ENCODE peak calls at places on chromosomes 1 and 21, in four cellular contexts. Z is aorta, Q is IMR-90, O is Karpas-422. D is an unnamed sample. For H3K27me3 and H3K4me1, the result is how much of the 10 kb centered on the place peaks cover.

GRCh38 chr1:59288046-59288445 is 8.8 kb upstream of the FGGY start:
- DNase-seq in Z (no peak), Q (no peak), O (no peak), D (no peak)

GRCh38 chr1:101086783-101087182 is 61.2 kb upstream of the DPH5 start:
- DNase-seq in Z (no peak), Q (peak), O (no peak), D (no peak)

GRCh38 chr21:42248241-42248640 is 29.3 kb downstream of the ABCG1 start:
- DNase-seq in Z (peak), Q (no peak), O (no peak), D (no peak)

GRCh38 chr1:30194046-30194619 is 529.3 kb downstream of the MATN1 start:
- DNase-seq in Z (no peak), Q (no peak), O (peak), D (no peak)

GRCh38 chr1:242784074-242784473 is 259.6 kb upstream of the PLD5 start:
- DNase-seq in Z (no peak), Q (no peak), O (no peak), D (no peak)

GRCh38 chr1:25623007-25623406 is 6.4 kb downstream of the MAN1C1 start:
- DNase-seq in Z (no peak), Q (no peak), O (no peak), D (no peak)

GRCh38 chr1:62621907-62622306 is 24.6 kb downstream of the ANGPTL3 start:
- DNase-seq in Z (no peak), Q (peak), O (no peak), D (peak)

GRCh38 chr1:100188617-100189016 is 10.6 kb upstream of the LRRC39 start:
- DNase-seq in Z (no peak), Q (peak), O (no peak), D (no peak)

GRCh38 chr1:159144571-159144970 is 26.8 kb upstream of the CADM3 start:
- DNase-seq in Z (no peak), Q (no peak), O (no peak), D (no peak)

GRCh38 chr1:234915923-234916675 is 212.5 kb downstream of the TOMM20 start:
- DNase-seq in Z (no peak), Q (no peak), O (no peak), D (no peak)

GRCh38 chr1:27428316-27429028 is 36.0 kb downstream of the GPR3 start:
- DNase-seq in Z (no peak), Q (no peak), O (no peak), D (no peak)

GRCh38 chr1:224509881-224510280 is 75.3 kb upstream of the WDR26 start:
- DNase-seq in Z (peak), Q (peak), O (no peak), D (peak)

GRCh38 chr1:235075121-235075954 is 53.3 kb downstream of the TOMM20 start:
- DNase-seq in Z (peak), Q (peak), O (peak), D (peak)

GRCh38 chr1:1203561-1204424 is 2.6 kb downstream of the TNFRSF18 start:
- DNase-seq in Z (peak), Q (no peak), O (no peak), D (no peak)

GRCh38 chr21:33230518-33231324 is 983 bp downstream of the IFNAR2 start:
- DNase-seq in Z (peak), Q (peak), O (peak), D (peak)

GRCh38 chr1:223482766-223483165 is 89.6 kb downstream of the CCDC185 start:
- DNase-seq in Z (no peak), Q (no peak), O (no peak), D (no peak)

GRCh38 chr1:110647254-110647891 is 27.4 kb downstream of the KCNA3 start:
- DNase-seq in Z (no peak), Q (peak), O (no peak), D (peak)

GRCh38 chr1:151621351-151621750 is 9.5 kb downstream of the SNX27 start:
- DNase-seq in Z (no peak), Q (no peak), O (no peak), D (no peak)

GRCh38 chr1:155192346-155193274 is 15.1 kb downstream of the THBS3 start:
- DNase-seq in Z (no peak), Q (no peak), O (no peak), D (peak)

GRCh38 chr1:41721039-41721438 is 197.7 kb downstream of the HIVEP3 start:
- DNase-seq in Z (no peak), Q (no peak), O (no peak), D (peak)

GRCh38 chr1:200925821-200926220 is 31.1 kb downstream of the INAVA start:
- DNase-seq in Z (no peak), Q (peak), O (no peak), D (no peak)

GRCh38 chr21:35559881-35560280 is 500.4 kb downstream of the SETD4 start:
- DNase-seq in Z (no peak), Q (peak), O (no peak), D (no peak)

DNA sequence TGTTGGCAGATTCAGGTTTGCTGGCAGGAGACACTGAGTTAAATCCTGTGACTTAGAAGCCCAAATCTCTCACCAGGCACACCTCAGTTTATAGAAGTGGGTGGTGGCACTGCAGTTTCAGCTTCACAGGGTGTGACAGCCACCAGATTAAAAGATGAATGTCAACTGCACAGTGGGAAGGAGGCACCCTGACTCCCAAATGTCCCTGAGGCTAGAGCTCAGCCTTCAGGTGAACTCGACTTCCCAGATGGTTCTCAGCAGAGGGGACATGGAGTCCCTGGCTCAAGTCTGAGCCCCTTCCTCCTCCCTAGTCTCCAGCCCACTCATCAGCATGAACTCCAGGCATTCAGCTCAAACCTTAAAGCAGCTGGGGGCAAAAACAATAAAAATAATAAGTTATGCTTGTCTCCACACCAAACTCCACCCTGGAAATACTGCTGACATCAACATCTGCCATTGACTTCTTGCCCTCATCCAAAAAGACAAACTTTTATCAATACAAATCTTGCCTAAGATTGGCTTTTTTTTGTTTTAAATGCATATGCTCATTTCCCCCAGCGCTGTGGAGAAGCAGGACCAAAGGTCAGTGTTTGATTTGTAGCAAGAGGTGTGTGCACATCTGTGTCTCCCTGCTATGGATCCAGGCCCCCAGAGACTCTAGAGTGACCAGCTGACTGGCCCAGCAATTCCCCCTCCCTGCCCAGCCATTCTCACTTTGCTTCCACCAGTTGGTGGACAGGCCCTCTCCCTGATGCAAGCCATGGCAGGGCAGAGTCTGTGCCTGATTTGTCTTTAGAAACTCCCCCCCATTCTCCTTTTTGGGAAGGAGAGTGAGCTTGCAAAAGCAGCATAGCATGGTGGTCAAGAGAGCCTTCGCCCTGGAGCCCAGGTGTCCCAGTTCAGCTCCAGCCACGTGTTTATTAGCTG is 18.5 kb upstream of the S100A7 start:
- DNase-seq in Z (no peak), Q (no peak), O (peak), D (no peak)
- H3K27me3 ChIP-seq in Z (under half), Q (under half), O (under half), D (under half)

DNA sequence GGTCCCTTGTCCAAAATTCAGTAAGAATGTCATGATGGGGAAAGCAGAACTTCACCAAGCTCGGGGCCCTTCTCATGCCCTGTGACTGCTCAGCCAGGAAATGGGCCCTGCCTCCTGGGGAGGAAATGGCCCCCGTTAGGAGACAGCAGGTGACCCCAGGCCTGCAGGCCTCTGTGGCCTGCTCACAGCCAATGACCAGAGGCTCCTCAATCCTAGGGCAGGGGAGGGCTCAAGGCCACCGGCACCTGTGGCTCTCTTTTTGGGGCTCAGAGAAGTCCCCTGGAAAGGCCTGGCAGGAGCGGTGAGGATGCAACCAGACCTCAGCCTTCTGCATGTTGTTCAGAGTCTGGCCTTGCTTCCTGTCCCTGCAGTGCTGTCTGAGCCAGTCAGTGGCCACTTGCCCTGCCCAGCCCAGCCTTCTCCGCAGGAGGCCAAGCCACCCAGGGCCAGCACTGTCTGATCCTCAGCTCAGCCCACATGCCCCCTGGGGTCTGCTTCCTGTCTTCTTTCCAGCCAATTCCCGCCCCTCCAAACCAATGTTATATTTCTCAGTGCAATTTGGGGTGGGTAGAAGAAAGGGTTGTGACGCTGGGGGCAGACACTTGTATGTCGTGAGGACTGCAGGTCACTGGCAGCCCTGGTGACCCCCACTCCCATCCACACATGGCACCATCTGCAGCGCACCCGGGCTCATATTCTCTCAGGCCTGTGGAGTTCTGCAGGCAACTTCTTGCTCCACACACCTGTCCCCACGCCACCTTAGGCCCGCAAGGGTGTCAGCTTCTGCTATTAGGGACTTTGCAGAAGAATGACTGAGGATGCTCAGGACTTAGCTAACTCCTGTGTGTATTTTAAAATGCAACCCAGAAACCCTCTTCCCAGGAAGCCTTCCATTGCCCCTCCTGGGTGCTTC is 83.6 kb downstream of the ITPKB start:
- DNase-seq in Z (peak), Q (no peak), O (peak), D (no peak)
- H3K4me1 ChIP-seq in Z (under half), Q (under half), O (under half), D (under half)

GRCh38 chr1:23931481-23931880 is 18.3 kb upstream of the CNR2 start:
- DNase-seq in Z (no peak), Q (no peak), O (peak), D (no peak)
- H3K27ac ChIP-seq in Z (peak), Q (no peak), O (peak), D (no peak)

GRCh38 chr1:230425252-230426061 is 675 bp downstream of the PGBD5 start:
- DNase-seq in Z (peak), Q (no peak), O (no peak), D (no peak)
- H3K27me3 ChIP-seq in Z (under half), Q (under half), O (under half), D (under half)